ENCODE peak calls at places on chromosomes 11 and 22, in four cellular contexts. O, K, B and D are unnamed samples.

GRCh38 chr11:120543816-120544215 is 32.3 kb downstream of the GRIK4 start:
- DNase-seq in K (no peak), O (no peak), B (no peak), D (no peak)

GRCh38 chr11:110287537-110287936 is 8.9 kb downstream of the RDX start:
- DNase-seq in O (no peak), B (no peak), K (no peak), D (no peak)

GRCh38 chr11:44066732-44067131 is 662 bp downstream of the ACCS start:
- DNase-seq in K (no peak), O (peak), B (no peak), D (no peak)

GRCh38 chr11:587546-587945 is 11.3 kb downstream of the PHRF1 start:
- DNase-seq in K (no peak), O (no peak), B (no peak), D (no peak)

GRCh38 chr11:16891964-16892363 is 122.2 kb downstream of the PLEKHA7 start:
- DNase-seq in K (no peak), O (no peak), B (no peak), D (no peak)

GRCh38 chr11:62400760-62401159 is 18.1 kb upstream of the SCGB1A1 start:
- DNase-seq in K (no peak), O (peak), B (no peak), D (no peak)

GRCh38 chr11:123246749-123247497 is 51.9 kb upstream of the CLMP start:
- DNase-seq in O (peak), B (peak), K (peak), D (peak)

GRCh38 chr11:1089738-1090599 is 15.3 kb downstream of the MUC2 start:
- DNase-seq in O (no peak), K (no peak), B (no peak), D (no peak)

GRCh38 chr22:43992331-43992821 is 31.7 kb upstream of the PARVB start:
- DNase-seq in K (no peak), O (peak), B (no peak), D (no peak)

GRCh38 chr11:61113209-61113608 is 10.9 kb downstream of the CD5 start:
- DNase-seq in B (no peak), O (no peak), K (no peak), D (no peak)

GRCh38 chr11:61918251-61919112 is 1.1 kb upstream of the RAB3IL1 start:
- DNase-seq in O (peak), B (no peak), K (peak), D (no peak)

GRCh38 chr11:128492461-128492860 is 94.9 kb downstream of the ETS1 start:
- DNase-seq in B (no peak), O (no peak), K (no peak), D (no peak)

GRCh38 chr22:22745225-22746060 is 101.0 kb downstream of the GGTLC2 start:
- DNase-seq in K (peak), B (peak), O (peak), D (peak)

GRCh38 chr11:124600924-124601323 is 10.3 kb upstream of the PANX3 start:
- DNase-seq in O (no peak), B (no peak), K (no peak), D (no peak)

GRCh38 chr11:11028017-11028692 is 170.3 kb upstream of the ZBED5 start:
- DNase-seq in O (peak), B (peak), K (peak), D (peak)

GRCh38 chr11:2827792-2828191 is 57.8 kb downstream of the CDKN1C start:
- DNase-seq in K (no peak), O (no peak), B (no peak), D (no peak)

GRCh38 chr11:69301491-69302401 is 7.8 kb downstream of the MYEOV start:
- DNase-seq in B (no peak), K (peak), O (peak), D (no peak)

GRCh38 chr22:49307071-49307830 is 520.4 kb downstream of the BRD1 start:
- DNase-seq in B (no peak), K (no peak), O (no peak), D (peak)

GRCh38 chr11:131852757-131853156 is 482.3 kb downstream of the NTM start:
- DNase-seq in B (no peak), O (no peak), K (no peak), D (no peak)

GRCh38 chr11:116148056-116148455 is 624.7 kb downstream of the BUD13 start:
- DNase-seq in K (no peak), O (no peak), B (peak), D (no peak)

GRCh38 chr11:46913484-46913883 is 4.9 kb downstream of the LRP4 start:
- DNase-seq in O (no peak), K (no peak), B (no peak), D (no peak)

GRCh38 chr11:727859-728748 is 19.2 kb upstream of the TALDO1 start:
- DNase-seq in K (peak), O (peak), B (peak), D (peak)

GRCh38 chr11:61679893-61680621 is at the start of gene DAGLA:
- DNase-seq in O (peak), K (peak), B (peak), D (peak)

GRCh38 chr22:35766654-35767580 is 49.2 kb downstream of the APOL5 start:
- DNase-seq in B (no peak), O (no peak), K (no peak), D (no peak)

GRCh38 chr22:26642465-26643367 is 14.7 kb upstream of the MIAT start:
- DNase-seq in K (peak), O (no peak), B (peak), D (no peak)

GRCh38 chr11:45383229-45383628 is 97.1 kb upstream of the SYT13 start:
- DNase-seq in B (no peak), O (no peak), K (no peak), D (no peak)

GRCh38 chr11:130721736-130722135 is 194.5 kb downstream of the SNX19 start:
- DNase-seq in B (no peak), K (no peak), O (no peak), D (no peak)

GRCh38 chr11:115927823-115928329 is 423.7 kb upstream of the CADM1 start:
- DNase-seq in B (no peak), K (no peak), O (no peak), D (no peak)

GRCh38 chr11:2509481-2510001 is 64.7 kb downstream of the KCNQ1 start:
- DNase-seq in O (peak), K (peak), B (no peak), D (no peak)

GRCh38 chr11:58647141-58647699 is 24.8 kb downstream of the CNTF start:
- DNase-seq in O (no peak), K (no peak), B (no peak), D (no peak)

GRCh38 chr11:1947592-1948237 is 583 bp downstream of the MRPL23 start:
- DNase-seq in K (no peak), B (no peak), O (no peak), D (no peak)

GRCh38 chr11:36510567-36511020 is 522 bp upstream of the TRAF6 start:
- DNase-seq in B (no peak), K (no peak), O (no peak), D (no peak)

GRCh38 chr11:56905442-56905841 is 83.3 kb upstream of the OR5AK2 start:
- DNase-seq in B (no peak), O (no peak), K (no peak), D (no peak)

GRCh38 chr11:93054881-93055280 is 85.4 kb downstream of the MTNR1B start:
- DNase-seq in K (no peak), O (no peak), B (no peak), D (no peak)

GRCh38 chr11:12539570-12539969 is 134.7 kb upstream of the TEAD1 start:
- DNase-seq in K (no peak), O (no peak), B (no peak), D (no peak)

GRCh38 chr11:99383628-99384300 is 363.0 kb downstream of the CNTN5 start:
- DNase-seq in B (no peak), O (no peak), K (no peak), D (no peak)

GRCh38 chr11:71352226-71352625 is 96.0 kb downstream of the DHCR7 start:
- DNase-seq in B (no peak), K (no peak), O (no peak), D (no peak)

GRCh38 chr11:71352748-71353147 is 95.4 kb downstream of the DHCR7 start:
- DNase-seq in K (no peak), B (no peak), O (no peak), D (no peak)

GRCh38 chr11:71355266-71355665 is 92.9 kb downstream of the DHCR7 start:
- DNase-seq in K (no peak), B (no peak), O (no peak), D (no peak)

GRCh38 chr11:71354394-71355105 is 93.6 kb downstream of the DHCR7 start:
- DNase-seq in K (no peak), B (no peak), O (no peak), D (no peak)

DNA sequence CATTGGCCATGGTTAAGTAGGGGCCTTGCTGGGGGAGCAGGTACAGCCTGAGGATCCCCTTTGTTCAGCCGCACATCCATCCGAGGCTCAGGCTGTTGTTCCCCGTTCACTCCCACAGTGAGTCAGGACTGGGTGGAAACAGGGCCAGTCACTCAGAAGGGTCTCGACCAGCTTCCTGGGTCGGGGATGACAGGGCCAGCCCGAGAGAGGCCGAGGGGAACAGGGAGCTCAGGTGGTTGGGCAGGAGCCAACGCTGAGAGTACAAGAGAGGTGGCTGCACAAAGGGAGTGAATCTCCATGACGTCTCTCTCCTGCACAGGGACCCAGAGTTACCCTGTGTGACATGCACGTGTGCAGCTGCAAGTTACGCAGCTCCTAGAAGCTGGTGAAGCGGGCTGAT is 97.2 kb upstream of the SHANK2 start:
- DNase-seq in K (no peak), B (no peak), O (no peak), D (no peak)
- TF ChIP-seq TEAD4 in K (no peak), B (no peak), O (no peak), D (no peak)

GRCh38 chr22:20567371-20567847 is 60.0 kb downstream of the MED15 start:
- DNase-seq in O (no peak), K (no peak), B (no peak), D (no peak)
- TF ChIP-seq TEAD4 in O (no peak), K (no peak), B (no peak), D (no peak)

GRCh38 chr22:24424901-24425775 is 2.3 kb upstream of the ADORA2A start:
- DNase-seq in K (no peak), B (no peak), O (peak), D (no peak)
- TF ChIP-seq TEAD4 in K (no peak), B (no peak), O (no peak), D (no peak)

GRCh38 chr22:46813816-46814597 is 51.6 kb downstream of the TBC1D22A start:
- DNase-seq in K (no peak), B (no peak), O (no peak), D (no peak)

GRCh38 chr22:46809153-46809885 is 46.9 kb downstream of the TBC1D22A start:
- DNase-seq in B (no peak), K (no peak), O (no peak), D (no peak)

GRCh38 chr22:46812786-46813185 is 50.3 kb downstream of the TBC1D22A start:
- DNase-seq in B (no peak), K (no peak), O (no peak), D (no peak)

GRCh38 chr22:46810856-46811786 is 48.7 kb downstream of the TBC1D22A start:
- DNase-seq in O (no peak), B (no peak), K (no peak), D (no peak)

DNA sequence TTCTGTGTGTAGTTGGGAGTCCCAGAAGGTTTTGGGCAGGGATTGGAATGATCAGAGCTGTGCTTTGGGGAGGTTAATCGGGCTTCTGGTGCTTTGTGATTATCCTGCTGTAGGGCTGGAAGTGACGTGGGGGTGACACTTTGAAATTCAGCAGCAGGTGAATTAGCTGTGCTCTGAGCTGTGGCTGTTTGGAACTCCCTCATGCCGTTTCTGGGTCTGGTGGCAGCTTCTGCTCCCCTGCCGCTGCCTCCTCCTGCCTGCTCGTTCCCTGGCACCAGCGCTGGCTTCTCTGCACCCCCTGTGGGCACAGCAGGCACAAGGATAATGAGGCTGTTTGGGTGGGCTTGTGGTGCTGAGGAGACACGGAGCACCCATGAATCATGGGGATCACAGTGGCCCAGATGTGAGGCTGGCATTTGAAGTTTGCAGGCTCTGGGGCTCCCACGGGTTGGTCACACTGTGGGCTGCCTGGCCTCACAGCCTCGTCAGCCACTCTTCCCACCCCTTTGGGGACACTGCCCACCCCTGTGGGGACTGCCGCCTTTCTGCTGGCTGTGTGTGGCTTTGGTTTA is 49.7 kb downstream of the TBC1D22A start:
- DNase-seq in O (no peak), K (no peak), B (no peak), D (peak)
- TF ChIP-seq TEAD4 in O (no peak), K (no peak), B (no peak), D (no peak)

DNA sequence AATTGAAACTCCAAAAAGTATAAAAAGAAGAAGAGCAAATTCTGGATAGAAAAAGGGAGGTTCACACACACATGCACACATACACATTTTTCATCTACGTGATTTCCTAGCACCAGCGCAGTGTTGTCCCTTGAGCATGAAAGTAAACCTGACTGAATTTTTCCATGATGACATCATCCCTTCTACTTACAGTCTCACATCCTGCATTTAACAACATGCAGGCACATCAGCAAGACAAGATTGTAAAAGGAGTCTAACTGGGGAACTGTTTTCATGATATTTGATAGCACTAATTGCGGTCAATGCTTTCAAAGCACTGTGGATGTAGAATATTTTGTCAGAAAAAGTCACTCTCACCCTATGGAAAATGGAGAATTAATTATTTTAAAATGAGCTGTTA is 36.6 kb downstream of the GAS2 start:
- DNase-seq in B (no peak), K (no peak), O (no peak), D (no peak)
- TF ChIP-seq TEAD4 in B (no peak), K (no peak), O (no peak), D (no peak)

GRCh38 chr11:65429724-65430405 is 7.3 kb downstream of the NEAT1 start:
- DNase-seq in O (no peak), K (no peak), B (no peak), D (no peak)
- TF ChIP-seq TEAD4 in O (no peak), K (no peak), B (no peak), D (no peak)

GRCh38 chr11:105609832-105610781 is at the start of gene GRIA4:
- DNase-seq in K (no peak), O (peak), B (peak), D (no peak)
- TF ChIP-seq TEAD4 in K (no peak), O (no peak), B (no peak), D (no peak)